ENCODE peak calls at places on chromosomes 1 and 21, in five cellular contexts. One of them, this sample, is unnamed.

GRCh38 chr1:37662031-37662755 is 27.5 kb upstream of the RSPO1 start:
- DNase-seq in dorsolateral prefrontal cortex: no peak
- DNase-seq in astrocyte of the hippocampus: no peak
- DNase-seq in tibial nerve: no peak
- DNase-seq in neural progenitor cell: no peak
- DNase-seq in this sample: no peak

GRCh38 chr1:9435101-9435636 is 104.1 kb upstream of the SLC25A33 start:
- DNase-seq in tibial nerve: no peak
- DNase-seq in dorsolateral prefrontal cortex: no peak
- DNase-seq in astrocyte of the hippocampus: no peak
- DNase-seq in neural progenitor cell: no peak
- DNase-seq in this sample: no peak

GRCh38 chr21:29018540-29018939 is 609 bp downstream of the RWDD2B start:
- DNase-seq in tibial nerve: no peak
- DNase-seq in astrocyte of the hippocampus: peak; percentile 4
- DNase-seq in dorsolateral prefrontal cortex: no peak
- DNase-seq in neural progenitor cell: no peak
- DNase-seq in this sample: peak; percentile 39

GRCh38 chr1:113981962-113982931 is 3.0 kb downstream of the OLFML3 start:
- DNase-seq in neural progenitor cell: no peak
- DNase-seq in dorsolateral prefrontal cortex: no peak
- DNase-seq in astrocyte of the hippocampus: peak; percentile 44
- DNase-seq in tibial nerve: peak; percentile 68
- DNase-seq in this sample: no peak

GRCh38 chr1:66752000-66752592 is at the start of gene DYNLT5:
- DNase-seq in neural progenitor cell: peak; percentile 77
- DNase-seq in dorsolateral prefrontal cortex: peak; percentile 67
- DNase-seq in astrocyte of the hippocampus: peak; percentile 69
- DNase-seq in tibial nerve: peak; percentile 16
- DNase-seq in this sample: no peak

GRCh38 chr1:1236945-1237873 is 5.2 kb downstream of the B3GALT6 start:
- DNase-seq in dorsolateral prefrontal cortex: no peak
- DNase-seq in astrocyte of the hippocampus: no peak
- DNase-seq in tibial nerve: no peak
- DNase-seq in neural progenitor cell: no peak
- DNase-seq in this sample: no peak

GRCh38 chr1:226135059-226135651 is 51.4 kb downstream of the ACBD3 start:
- DNase-seq in tibial nerve: no peak
- DNase-seq in dorsolateral prefrontal cortex: no peak
- DNase-seq in astrocyte of the hippocampus: peak; percentile 65
- DNase-seq in neural progenitor cell: no peak
- DNase-seq in this sample: no peak

GRCh38 chr1:151134396-151134795 is 12.0 kb downstream of the SEMA6C start:
- DNase-seq in tibial nerve: no peak
- DNase-seq in neural progenitor cell: no peak
- DNase-seq in astrocyte of the hippocampus: no peak
- DNase-seq in dorsolateral prefrontal cortex: no peak
- DNase-seq in this sample: no peak

GRCh38 chr1:166170726-166171125 is 3.9 kb upstream of the FAM78B start:
- DNase-seq in tibial nerve: no peak
- DNase-seq in neural progenitor cell: no peak
- DNase-seq in astrocyte of the hippocampus: no peak
- DNase-seq in dorsolateral prefrontal cortex: no peak
- DNase-seq in this sample: no peak

GRCh38 chr1:70333245-70333644 is 21.3 kb downstream of the ANKRD13C start:
- DNase-seq in tibial nerve: no peak
- DNase-seq in dorsolateral prefrontal cortex: no peak
- DNase-seq in neural progenitor cell: no peak
- DNase-seq in astrocyte of the hippocampus: no peak
- DNase-seq in this sample: no peak

GRCh38 chr1:98766241-98766640 is 104.7 kb downstream of the SNX7 start:
- DNase-seq in tibial nerve: no peak
- DNase-seq in astrocyte of the hippocampus: no peak
- DNase-seq in dorsolateral prefrontal cortex: no peak
- DNase-seq in neural progenitor cell: no peak
- DNase-seq in this sample: no peak

GRCh38 chr1:215198021-215198420 is 115.5 kb downstream of the KCNK2 start:
- DNase-seq in neural progenitor cell: no peak
- DNase-seq in astrocyte of the hippocampus: no peak
- DNase-seq in tibial nerve: no peak
- DNase-seq in dorsolateral prefrontal cortex: no peak
- DNase-seq in this sample: no peak

GRCh38 chr21:44874497-44875331 is 1.2 kb upstream of the PTTG1IP start:
- DNase-seq in dorsolateral prefrontal cortex: no peak
- DNase-seq in neural progenitor cell: peak; percentile 49
- DNase-seq in astrocyte of the hippocampus: peak; percentile 57
- DNase-seq in tibial nerve: no peak
- DNase-seq in this sample: no peak

GRCh38 chr1:67831850-67832513 is 1.3 kb downstream of the GNG12 start:
- DNase-seq in dorsolateral prefrontal cortex: no peak
- DNase-seq in neural progenitor cell: peak; percentile 55
- DNase-seq in tibial nerve: peak; percentile 29
- DNase-seq in astrocyte of the hippocampus: peak; percentile 78
- DNase-seq in this sample: peak; percentile 88

GRCh38 chr21:27291006-27291405 is 324.1 kb upstream of the ADAMTS5 start:
- DNase-seq in neural progenitor cell: no peak
- DNase-seq in tibial nerve: no peak
- DNase-seq in dorsolateral prefrontal cortex: no peak
- DNase-seq in astrocyte of the hippocampus: no peak
- DNase-seq in this sample: no peak

GRCh38 chr1:67803380-67804279 is 29.6 kb downstream of the GNG12 start:
- DNase-seq in tibial nerve: no peak
- DNase-seq in dorsolateral prefrontal cortex: no peak
- DNase-seq in astrocyte of the hippocampus: peak; percentile 19
- DNase-seq in neural progenitor cell: peak; percentile 41
- DNase-seq in this sample: no peak

GRCh38 chr1:98103617-98104284 is 182.9 kb upstream of the DPYD start:
- DNase-seq in dorsolateral prefrontal cortex: no peak
- DNase-seq in neural progenitor cell: peak; percentile 5
- DNase-seq in astrocyte of the hippocampus: peak; percentile 12
- DNase-seq in tibial nerve: no peak
- DNase-seq in this sample: no peak

GRCh38 chr1:189646066-189646465 is 831.6 kb downstream of the BRINP3 start:
- DNase-seq in astrocyte of the hippocampus: no peak
- DNase-seq in dorsolateral prefrontal cortex: no peak
- DNase-seq in tibial nerve: no peak
- DNase-seq in neural progenitor cell: no peak
- DNase-seq in this sample: no peak

GRCh38 chr1:205741681-205742080 is 8.3 kb downstream of the NUCKS1 start:
- DNase-seq in dorsolateral prefrontal cortex: no peak
- DNase-seq in tibial nerve: no peak
- DNase-seq in neural progenitor cell: no peak
- DNase-seq in astrocyte of the hippocampus: no peak
- DNase-seq in this sample: no peak

This sample was measured in RKO.